ENCODE peak calls at places on chromosome 10, in six cellular contexts. A, S, X, Q, F and K are unnamed samples.
A peak's percentile ranks its signal among the peaks of the same experiment; 100 is the strongest.

GRCh38 chr10:36880898-36881297 is 244.5 kb upstream of the ANKRD30A start:
- DNase-seq in A (peak; percentile 11), S (no peak), X (peak; percentile 68), Q (no peak), F (peak; percentile 60), K (no peak)

GRCh38 chr10:70561558-70561957 is 41.0 kb downstream of the PRF1 start:
- DNase-seq in A (no peak), S (no peak), X (no peak), Q (no peak), F (no peak), K (no peak)

GRCh38 chr10:67473850-67474633 is 222.0 kb downstream of the CTNNA3 start:
- DNase-seq in A (no peak), S (no peak), X (no peak), Q (no peak), F (no peak), K (no peak)

GRCh38 chr10:114401195-114401741 is 3.0 kb downstream of the AFAP1L2 start:
- DNase-seq in A (peak; percentile 19), S (no peak), X (peak; percentile 47), Q (no peak), F (no peak), K (peak; percentile 35)

GRCh38 chr10:607545-608196 is 81.8 kb downstream of the DIP2C start:
- DNase-seq in A (no peak), S (no peak), X (no peak), Q (no peak), F (no peak), K (no peak)

GRCh38 chr10:96025566-96025965 is 17.8 kb upstream of the CCNJ start:
- DNase-seq in A (no peak), S (peak; percentile 28), X (no peak), Q (no peak), F (peak; percentile 64), K (no peak)

GRCh38 chr10:8159628-8160165 is 105.2 kb downstream of the GATA3 start:
- DNase-seq in A (no peak), S (no peak), X (no peak), Q (no peak), F (no peak), K (no peak)

GRCh38 chr10:1452777-1453176 is 284.5 kb downstream of the ADARB2 start:
- DNase-seq in A (no peak), S (no peak), X (no peak), Q (no peak), F (no peak), K (no peak)

GRCh38 chr10:33032354-33033254 is 74.6 kb upstream of the ITGB1 start:
- DNase-seq in A (peak; percentile 36), S (no peak), X (peak; percentile 83), Q (no peak), F (no peak), K (no peak)

GRCh38 chr10:77114181-77114821 is 523.3 kb downstream of the KCNMA1 start:
- DNase-seq in A (no peak), S (no peak), X (no peak), Q (no peak), F (peak; percentile 87), K (no peak)

GRCh38 chr10:132355297-132355696 is 23.3 kb downstream of the LRRC27 start:
- DNase-seq in A (no peak), S (no peak), X (no peak), Q (no peak), F (no peak), K (no peak)

GRCh38 chr10:30028006-30028441 is 31.4 kb downstream of the JCAD start:
- DNase-seq in A (no peak), S (no peak), X (peak; percentile 69), Q (peak; percentile 36), F (no peak), K (no peak)

GRCh38 chr10:122142652-122143237 is 128.4 kb upstream of the BTBD16 start:
- DNase-seq in A (no peak), S (peak; percentile 42), X (no peak), Q (peak; percentile 58), F (peak; percentile 82), K (no peak)

GRCh38 chr10:2048337-2048973 is 311.1 kb upstream of the ADARB2 start:
- DNase-seq in A (no peak), S (no peak), X (no peak), Q (no peak), F (no peak), K (no peak)

GRCh38 chr10:96814264-96814663 is 17.8 kb upstream of the LCOR start:
- DNase-seq in A (peak; percentile 76), S (no peak), X (peak; percentile 66), Q (no peak), F (no peak), K (peak; percentile 52)

DNA sequence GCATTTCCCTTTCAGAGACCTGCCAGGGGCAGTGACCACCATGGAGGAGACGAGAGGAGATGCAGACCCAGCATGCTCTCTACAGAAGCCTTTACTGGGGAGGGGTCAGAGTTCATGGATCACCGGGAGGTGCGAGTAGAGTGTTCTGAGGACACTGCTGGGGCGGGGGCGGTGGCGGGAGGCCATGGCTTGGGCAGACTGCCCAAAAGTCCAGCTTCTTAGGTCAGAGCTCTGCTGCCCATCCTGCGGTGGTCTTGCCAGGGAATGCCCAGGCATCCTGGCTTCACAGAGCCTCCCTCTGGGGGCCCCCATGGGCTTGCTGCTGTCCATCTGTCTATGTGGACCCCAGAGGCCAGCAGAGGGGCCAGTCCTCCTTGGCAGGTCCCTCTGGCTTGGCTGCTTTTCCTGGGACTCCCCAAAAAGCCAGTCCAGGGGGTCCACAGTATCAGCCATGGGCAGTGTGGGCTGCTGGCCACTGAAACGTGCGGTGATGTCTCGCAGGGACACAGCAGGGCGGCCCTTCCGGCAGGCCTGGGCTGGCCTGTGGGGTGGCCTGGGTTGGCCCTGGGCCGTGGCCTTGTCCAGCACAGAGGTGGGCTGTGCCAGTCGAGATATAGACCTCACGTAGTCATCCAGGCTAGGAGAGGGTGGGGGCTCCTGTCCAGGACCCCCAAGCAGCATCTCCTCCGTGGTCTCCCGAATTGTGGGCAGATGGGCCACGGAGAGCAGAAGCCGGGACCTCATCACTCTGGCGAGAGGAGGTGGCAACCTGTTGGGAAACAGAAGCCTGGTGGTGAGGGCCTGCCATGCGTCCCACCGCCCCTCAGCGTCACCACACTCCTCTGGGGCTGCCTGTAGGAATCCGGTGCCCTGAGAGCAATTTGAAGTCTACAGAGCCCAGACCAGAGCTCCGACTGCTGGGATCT is 1.1 kb downstream of the DEPP1 start:
- DNase-seq in A (no peak), S (no peak), X (no peak), Q (peak; percentile 75), F (no peak), K (no peak)
- H3K4me3 ChIP-seq in A (peak overlapping the region; percentile 50), S (no peak overlapping the region), X (peak overlapping the region; percentile 82), Q (peak overlapping the region; percentile 71), F (no peak overlapping the region), K (peak overlapping the region; percentile 64)

GRCh38 chr10:115649217-115649616 is 556.1 kb downstream of the ATRNL1 start:
- DNase-seq in A (no peak), S (no peak), X (no peak), Q (no peak), F (no peak), K (no peak)

GRCh38 chr10:115657161-115657850 is 564.1 kb downstream of the ATRNL1 start:
- DNase-seq in A (no peak), S (no peak), X (no peak), Q (no peak), F (no peak), K (no peak)

GRCh38 chr10:115654961-115655360 is 561.8 kb downstream of the ATRNL1 start:
- DNase-seq in A (peak; percentile 68), S (no peak), X (no peak), Q (no peak), F (no peak), K (no peak)

DNA sequence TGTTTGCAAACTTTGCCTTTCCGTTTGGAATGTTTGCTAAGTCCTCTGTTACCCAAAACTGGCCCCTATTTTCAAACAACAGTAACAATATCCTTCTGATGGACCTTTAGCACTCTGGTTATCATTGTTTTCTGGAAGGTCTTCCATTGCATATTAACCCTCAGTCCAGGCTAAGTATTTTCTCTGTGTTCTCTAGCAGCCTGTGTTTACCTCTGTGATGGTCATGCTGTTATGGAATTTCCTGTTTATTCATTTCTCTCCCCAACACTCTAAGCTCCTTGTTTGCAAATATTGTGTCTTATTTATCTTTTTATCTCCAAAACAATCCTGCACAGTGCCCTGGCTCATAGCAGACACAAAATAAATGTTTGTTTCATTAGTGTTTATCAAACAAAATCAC is 560.3 kb downstream of the ATRNL1 start:
- DNase-seq in A (no peak), S (no peak), X (no peak), Q (no peak), F (no peak), K (no peak)
- TF ChIP-seq CTCF in A (no peak), S (no peak), X (no peak), Q (no peak), F (no peak), K (no peak)

DNA sequence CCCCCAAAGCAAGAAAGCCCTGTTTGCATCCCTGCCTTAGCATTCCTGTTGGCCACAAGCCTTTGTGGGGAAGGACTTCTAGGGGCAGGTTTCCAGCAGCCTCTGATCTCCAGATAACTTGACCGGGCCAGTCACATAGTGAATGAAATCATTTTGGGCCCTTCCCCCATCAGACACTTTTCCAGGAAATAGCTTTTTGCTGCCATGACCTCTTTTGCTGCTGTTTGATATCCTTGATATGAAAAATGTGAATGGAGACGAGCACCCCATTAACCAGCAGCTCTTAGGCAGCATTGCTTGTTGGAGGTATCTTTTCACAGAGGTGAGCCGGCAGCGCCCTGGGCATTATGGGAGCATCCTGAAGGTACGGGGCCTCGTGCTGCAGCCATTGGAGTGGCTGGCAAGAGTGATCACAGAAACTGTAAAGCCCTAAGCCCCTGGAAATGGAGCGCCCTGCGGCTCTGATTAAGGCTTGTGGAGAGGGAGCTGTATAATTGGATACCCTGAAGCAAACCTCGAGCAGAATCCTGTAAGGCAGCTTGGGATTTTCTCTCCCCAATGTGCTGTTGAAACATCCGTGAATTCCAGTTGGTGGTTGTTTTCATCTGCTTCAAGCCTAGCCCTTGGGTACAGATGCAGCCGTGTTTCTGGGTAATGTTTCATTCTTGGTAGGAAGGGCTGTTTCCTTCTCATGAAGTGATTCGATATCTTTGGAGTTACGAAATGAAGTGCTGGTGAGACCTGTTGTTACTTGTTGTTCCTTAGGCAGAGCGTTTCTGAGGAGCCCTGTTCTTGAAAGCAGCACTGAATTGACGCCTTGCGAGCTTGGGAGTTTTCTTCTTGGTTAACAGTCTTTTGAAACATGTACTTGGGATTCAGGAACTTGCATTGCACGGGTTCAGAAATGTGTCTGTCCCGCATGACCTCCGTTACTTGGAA is 179.0 kb downstream of the PTEN start:
- DNase-seq in A (peak; percentile 33), S (peak; percentile 8), X (peak; percentile 78), Q (peak; percentile 28), F (peak; percentile 32), K (no peak)
- H3K4me3 ChIP-seq in A (no peak overlapping the region), S (no peak overlapping the region), X (no peak overlapping the region), Q (no peak overlapping the region), F (no peak overlapping the region), K (no peak overlapping the region)

DNA sequence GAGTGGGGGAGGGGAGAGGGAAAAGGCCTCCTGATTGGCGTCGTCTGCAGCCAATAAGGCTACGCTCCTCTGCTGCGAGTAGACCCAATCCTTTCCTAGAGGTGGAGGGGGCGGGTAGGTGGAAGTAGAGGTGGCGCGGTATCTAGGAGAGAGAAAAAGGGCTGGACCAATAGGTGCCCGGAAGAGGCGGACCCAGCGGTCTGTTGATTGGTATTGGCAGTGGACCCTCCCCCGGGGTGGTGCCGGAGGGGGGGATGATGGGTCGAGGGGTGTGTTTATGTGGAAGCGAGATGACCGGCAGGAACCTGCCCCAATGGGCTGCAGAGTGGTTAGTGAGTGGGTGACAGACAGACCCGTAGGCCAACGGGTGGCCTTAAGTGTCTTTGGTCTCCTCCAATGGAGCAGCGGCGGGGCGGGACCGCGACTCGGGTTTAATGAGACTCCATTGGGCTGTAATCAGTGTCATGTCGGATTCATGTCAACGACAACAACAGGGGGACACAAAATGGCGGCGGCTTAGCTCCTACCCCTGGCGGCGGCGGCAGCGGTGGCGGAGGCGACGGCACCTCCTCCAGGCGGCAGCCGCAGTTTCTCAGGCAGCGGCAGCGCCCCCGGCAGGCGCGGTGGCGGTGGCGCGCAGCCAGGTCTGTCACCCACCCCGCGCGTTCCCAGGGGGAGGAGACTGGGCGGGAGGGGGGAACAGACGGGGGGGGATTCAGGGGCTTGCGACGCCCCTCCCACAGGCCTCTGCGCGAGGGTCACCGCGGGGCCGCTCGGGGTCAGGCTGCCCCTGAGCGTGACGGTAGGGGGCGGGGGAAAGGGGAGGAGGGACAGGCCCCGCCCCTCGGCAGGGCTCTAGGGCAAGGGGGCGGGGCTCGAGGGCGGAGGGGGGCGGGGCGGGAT is at the start of gene KAT6B:
- DNase-seq in A (peak; percentile 100), S (peak; percentile 100), X (peak; percentile 100), Q (peak; percentile 100), F (peak; percentile 100), K (peak; percentile 100)
- TF ChIP-seq CTCF in A (peak; percentile 24), S (peak; percentile 34), X (peak; percentile 21), Q (no peak), F (peak; percentile 9), K (peak; percentile 27)